ENCODE peak calls at places on chromosomes 13 and 19, in six cellular contexts. Z is heart left ventricle, F is GM23338, Y is retinal pigment epithelial cell, Q is BJ, J is GM06990. E is an unnamed sample.

GRCh38 chr13:112072531-112073244 is 5.7 kb downstream of the SOX1 start:
- DNase-seq in Z (no peak), Y (no peak), J (no peak), F (peak; percentile 92), Q (no peak), E (no peak)

GRCh38 chr13:73259061-73259908 is 200.5 kb downstream of the KLF5 start:
- DNase-seq in Q (peak; percentile 44), J (no peak), F (no peak), Z (no peak), Y (no peak), E (no peak)

GRCh38 chr19:4866595-4867424 is 657 bp downstream of the PLIN3 start:
- DNase-seq in Y (no peak), Z (peak; percentile 69), F (peak; percentile 79), Q (no peak), J (peak; percentile 61), E (no peak)

GRCh38 chr13:27922974-27923612 is 3.3 kb downstream of the PDX1 start:
- DNase-seq in Q (no peak), Y (no peak), Z (no peak), J (no peak), F (peak; percentile 19), E (no peak)

GRCh38 chr13:101149735-101150380 is 266.4 kb downstream of the NALCN start:
- DNase-seq in J (no peak), Y (no peak), Q (no peak), Z (no peak), F (peak; percentile 62), E (no peak)

GRCh38 chr13:107847406-107847805 is 367.9 kb downstream of the LIG4 start:
- DNase-seq in Z (no peak), F (peak; percentile 60), Y (no peak), J (no peak), Q (no peak), E (no peak)

GRCh38 chr19:13846533-13847032 is 30.4 kb upstream of the NANOS3 start:
- DNase-seq in Q (peak; percentile 68), J (peak; percentile 93), F (peak; percentile 94), Z (peak; percentile 94), Y (peak; percentile 95), E (peak; percentile 38)

GRCh38 chr19:51552996-51553725 is 17.9 kb upstream of the ZNF175 start:
- DNase-seq in Y (no peak), J (no peak), F (peak; percentile 97), Q (no peak), Z (peak; percentile 85), E (no peak)

GRCh38 chr19:48992571-48993174 is 436 bp downstream of the GYS1 start:
- DNase-seq in Y (no peak), F (peak; percentile 51), Z (no peak), J (no peak), Q (no peak), E (no peak)

GRCh38 chr13:45728759-45729158 is 26.6 kb downstream of the CBY2 start:
- DNase-seq in Z (no peak), Q (no peak), Y (no peak), F (peak; percentile 89), J (no peak), E (no peak)

GRCh38 chr19:1283207-1283916 is 2.3 kb upstream of the EFNA2 start:
- DNase-seq in J (no peak), Q (no peak), F (no peak), Y (no peak), Z (no peak), E (no peak)

GRCh38 chr19:1284293-1284978 is 1.2 kb upstream of the EFNA2 start:
- DNase-seq in F (no peak), Q (no peak), Y (no peak), J (no peak), Z (no peak), E (no peak)

GRCh38 chr19:1284979-1285736 is 515 bp upstream of the EFNA2 start:
- DNase-seq in Q (no peak), Y (no peak), Z (no peak), F (peak; percentile 68), J (no peak), E (no peak)

GRCh38 chr19:1282588-1283206 is 3.0 kb upstream of the EFNA2 start:
- DNase-seq in F (no peak), Y (no peak), Q (no peak), J (no peak), Z (no peak), E (no peak)

DNA sequence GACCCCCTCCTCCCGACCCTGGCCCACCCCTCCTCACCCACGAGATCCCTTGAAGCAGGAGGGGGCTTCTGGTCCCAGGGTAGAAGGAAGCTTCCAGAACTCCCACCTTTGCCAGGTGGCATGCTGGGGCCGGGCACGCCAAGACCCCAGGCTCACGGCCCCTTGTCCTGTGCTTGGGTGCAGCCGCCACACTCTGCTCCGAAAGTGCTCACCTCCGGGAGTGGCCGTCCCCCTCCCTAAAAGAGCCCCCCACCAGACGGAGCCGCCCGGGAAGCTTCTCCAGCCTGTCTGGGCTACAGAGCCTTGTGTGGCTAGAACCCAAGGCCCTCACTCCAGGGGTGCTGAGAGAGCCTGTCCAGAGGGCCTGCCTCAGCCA is 1.8 kb upstream of the EFNA2 start:
- DNase-seq in Q (no peak), F (no peak), Y (no peak), Z (no peak), J (no peak), E (no peak)
- H3K4me3 ChIP-seq in Q (no peak overlapping the region), F (no peak overlapping the region), Y (no peak overlapping the region), Z (no peak overlapping the region), J (no peak overlapping the region), E (no peak overlapping the region)

GRCh38 chr13:60169239-60170031 is 5.7 kb upstream of the DIAPH3 start:
- DNase-seq in Y (no peak), Z (no peak), F (no peak), Q (no peak), J (no peak), E (no peak)
- TF ChIP-seq CTCF in Y (no peak), Z (no peak), F (no peak), Q (no peak), J (peak; percentile 3), E (no peak)

DNA sequence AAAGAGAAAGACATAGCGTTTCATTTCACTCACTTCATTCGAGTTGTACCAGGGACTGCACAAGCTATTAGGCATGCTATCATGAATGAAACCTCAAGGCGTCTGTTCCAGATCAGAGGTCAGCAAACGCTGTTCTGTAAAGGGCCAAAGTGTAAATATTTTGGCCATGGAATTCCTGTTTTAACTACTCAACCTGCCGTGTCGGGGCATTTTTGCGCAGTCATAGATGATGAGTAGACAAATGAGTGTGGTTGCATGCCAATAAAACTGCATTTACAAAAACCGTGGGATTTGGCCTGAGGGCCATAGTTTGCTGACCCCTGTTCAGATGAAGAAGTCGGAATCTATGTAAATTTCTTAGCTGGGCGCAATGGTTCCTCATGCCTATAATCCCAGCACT is 6.5 kb downstream of the INSR start:
- DNase-seq in Y (no peak), F (no peak), Z (no peak), J (no peak), Q (no peak), E (peak; percentile 97)
- H3K4me3 ChIP-seq in Y (no peak overlapping the region), F (no peak overlapping the region), Z (no peak overlapping the region), J (no peak overlapping the region), Q (no peak overlapping the region), E (no peak overlapping the region)

DNA sequence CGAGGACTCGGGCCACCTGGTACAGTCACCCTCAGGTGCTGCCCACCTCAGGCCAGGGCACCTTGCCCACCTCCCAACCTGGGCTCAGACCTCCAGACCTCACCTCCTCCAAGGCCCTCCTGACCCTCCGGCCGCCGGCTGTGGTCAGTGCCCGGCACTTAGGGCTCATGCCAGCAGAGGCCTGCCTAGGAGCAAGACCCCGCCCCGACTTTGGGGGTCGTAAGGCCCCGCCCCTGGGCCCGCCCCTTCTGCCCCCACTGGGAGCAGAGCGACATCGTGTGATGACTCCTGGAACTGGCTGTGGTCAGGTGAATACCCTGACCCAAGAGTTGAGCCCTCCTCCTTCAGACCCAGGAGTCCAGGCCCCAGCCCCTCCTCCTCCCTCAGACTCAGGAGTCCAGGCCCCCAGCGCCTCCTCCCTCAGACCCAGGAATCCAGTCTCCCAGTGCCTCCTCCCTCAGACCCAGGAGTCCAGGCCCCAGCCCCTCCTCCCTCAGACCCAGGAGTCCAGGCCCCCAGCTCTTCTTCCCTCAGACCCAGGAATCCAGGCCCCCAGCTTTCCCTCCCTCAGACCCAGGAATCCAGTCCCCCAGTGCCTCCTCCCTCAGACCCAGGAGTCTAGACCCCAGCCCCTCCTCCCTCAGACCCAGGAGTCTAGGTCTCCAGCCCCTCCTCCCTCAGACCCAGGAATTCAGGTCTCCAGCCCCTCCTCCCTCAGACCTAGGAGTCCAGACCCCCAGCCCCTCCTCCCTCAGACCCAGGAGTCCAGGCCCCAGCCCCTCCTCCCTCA is at the start of gene SBK2:
- DNase-seq in Z (no peak), J (no peak), F (peak; percentile 93), Y (no peak), Q (no peak), E (no peak)
- TF ChIP-seq CTCF in Z (no peak), J (peak; percentile 15), F (peak; percentile 87), Y (peak; percentile 37), Q (peak; percentile 25), E (peak; percentile 34)

GRCh38 chr19:40742477-40742876 is 7.8 kb downstream of the ACTMAP start:
- DNase-seq in Z (no peak), Q (no peak), J (no peak), F (no peak), Y (no peak), E (no peak)
- H3K4me3 ChIP-seq in Z (no peak overlapping the region), Q (no peak overlapping the region), J (no peak overlapping the region), F (no peak overlapping the region), Y (no peak overlapping the region), E (no peak overlapping the region)

DNA sequence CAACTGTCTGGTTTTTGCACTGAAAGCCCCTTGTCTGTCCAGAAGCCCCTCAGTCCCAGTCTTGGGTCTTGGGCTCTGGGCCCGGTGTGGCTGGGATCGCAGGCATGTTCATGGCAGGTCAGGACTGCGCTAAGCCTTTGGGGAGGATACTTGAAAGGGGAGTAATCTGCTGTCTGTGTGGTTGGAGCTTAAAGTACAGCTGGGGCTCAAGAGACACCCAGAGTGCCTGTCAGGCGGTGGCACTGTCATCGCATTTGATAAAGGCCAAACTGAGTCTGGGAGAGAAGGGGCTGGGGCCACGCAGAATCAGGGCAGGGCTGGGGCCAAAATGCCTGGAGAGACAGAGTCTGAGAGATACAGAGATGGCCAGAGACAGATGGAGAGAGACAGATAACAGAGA is 4.2 kb upstream of the CILP2 start:
- DNase-seq in Y (no peak), J (no peak), Q (no peak), F (peak; percentile 8), Z (no peak), E (no peak)
- TF ChIP-seq CTCF in Y (no peak), J (no peak), Q (no peak), F (no peak), Z (no peak), E (no peak)

GRCh38 chr19:15457701-15458484 is 6.5 kb downstream of the RASAL3 start:
- DNase-seq in F (peak; percentile 33), Y (no peak), Z (no peak), J (no peak), Q (no peak), E (no peak)
- H3K4me3 ChIP-seq in F (peak overlapping the region; percentile 68), Y (no peak overlapping the region), Z (no peak overlapping the region), J (no peak overlapping the region), Q (no peak overlapping the region), E (no peak overlapping the region)

E was measured in epithelial cell of proximal tubule.